ENCODE peak calls at places on chromosome 7, in five cellular contexts. One of them, this sample, is unnamed.

GRCh38 chr7:143372070-143372469 is 9.1 kb upstream of the ZYX start:
- DNase-seq in foreskin fibroblast: no peak
- DNase-seq in thoracic aorta: no peak
- DNase-seq in A549: no peak
- DNase-seq in DND-41: peak
- DNase-seq in this sample: no peak

GRCh38 chr7:124940306-124940705 is 10.7 kb upstream of the POT1 start:
- DNase-seq in foreskin fibroblast: no peak
- DNase-seq in thoracic aorta: no peak
- DNase-seq in DND-41: no peak
- DNase-seq in A549: no peak
- DNase-seq in this sample: no peak

GRCh38 chr7:4682621-4683042 is 537 bp downstream of the FOXK1 start:
- DNase-seq in foreskin fibroblast: peak
- DNase-seq in DND-41: peak
- DNase-seq in A549: no peak
- DNase-seq in thoracic aorta: no peak
- DNase-seq in this sample: no peak

GRCh38 chr7:55477781-55478374 is 94.4 kb downstream of the VOPP1 start:
- DNase-seq in A549: no peak
- DNase-seq in foreskin fibroblast: peak
- DNase-seq in thoracic aorta: no peak
- DNase-seq in DND-41: no peak
- DNase-seq in this sample: peak

GRCh38 chr7:132065973-132066611 is 509.7 kb upstream of the PODXL start:
- DNase-seq in A549: peak
- DNase-seq in foreskin fibroblast: peak
- DNase-seq in thoracic aorta: no peak
- DNase-seq in DND-41: no peak
- DNase-seq in this sample: no peak

GRCh38 chr7:151231080-151231479 is 1.2 kb upstream of the CHPF2 start:
- DNase-seq in DND-41: no peak
- DNase-seq in foreskin fibroblast: no peak
- DNase-seq in A549: no peak
- DNase-seq in thoracic aorta: no peak
- DNase-seq in this sample: no peak

GRCh38 chr7:97006146-97006950 is 995 bp downstream of the DLX6 start:
- DNase-seq in foreskin fibroblast: peak
- DNase-seq in A549: peak
- DNase-seq in DND-41: no peak
- DNase-seq in thoracic aorta: no peak
- DNase-seq in this sample: no peak

GRCh38 chr7:105336009-105336408 is 52.7 kb downstream of the SRPK2 start:
- DNase-seq in foreskin fibroblast: no peak
- DNase-seq in thoracic aorta: no peak
- DNase-seq in A549: no peak
- DNase-seq in DND-41: no peak
- DNase-seq in this sample: no peak

DNA sequence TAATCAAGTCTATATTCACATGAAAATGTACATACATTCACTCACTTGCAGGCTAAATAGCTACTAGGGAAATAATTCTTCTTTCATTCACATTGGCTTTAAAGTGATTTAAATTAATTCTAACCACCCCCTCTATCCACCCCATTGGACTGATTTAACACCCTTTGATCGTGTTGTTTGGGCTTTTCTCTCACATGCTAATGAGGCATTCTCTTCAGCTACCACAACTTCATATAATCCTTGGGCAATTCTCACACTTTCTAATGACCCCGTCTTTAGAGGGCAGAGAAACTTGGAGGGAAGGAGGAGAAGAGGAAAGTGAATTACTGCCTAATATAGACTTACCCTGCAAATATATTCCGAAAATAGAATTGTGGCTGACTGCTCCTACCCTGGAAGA is 24.6 kb downstream of the GRM3 start:
- DNase-seq in DND-41: no peak
- DNase-seq in A549: no peak
- DNase-seq in thoracic aorta: no peak
- DNase-seq in foreskin fibroblast: no peak
- DNase-seq in this sample: no peak
- H3K4me3 ChIP-seq in DND-41: no peak
- H3K4me3 ChIP-seq in A549: no peak
- H3K4me3 ChIP-seq in thoracic aorta: no peak
- H3K4me3 ChIP-seq in foreskin fibroblast: no peak
- H3K4me3 ChIP-seq in this sample: no peak

DNA sequence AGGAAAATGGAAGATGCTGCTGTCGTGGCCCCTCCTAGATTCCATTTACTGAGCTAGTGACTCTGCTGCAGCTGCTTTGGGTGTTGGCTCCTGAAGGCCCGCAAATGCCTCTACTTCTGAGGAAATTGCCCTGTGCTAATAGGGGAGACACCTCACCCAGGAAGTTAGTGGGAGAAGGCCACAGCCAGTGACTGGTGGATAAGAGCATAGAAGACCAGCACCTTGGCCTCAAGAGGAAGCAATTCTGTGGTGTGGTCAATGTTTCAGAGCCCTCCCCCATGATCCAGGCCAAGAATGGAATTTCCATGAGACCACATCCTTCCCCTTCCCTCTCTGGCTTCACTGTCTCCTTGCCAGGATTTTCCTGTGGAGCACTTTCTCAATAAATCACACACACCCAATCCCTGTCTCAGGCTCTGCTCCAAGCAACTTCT is 25.0 kb upstream of the FZD1 start:
- DNase-seq in foreskin fibroblast: peak
- DNase-seq in A549: no peak
- DNase-seq in DND-41: no peak
- DNase-seq in thoracic aorta: no peak
- DNase-seq in this sample: peak
- H3K4me3 ChIP-seq in foreskin fibroblast: no peak
- H3K4me3 ChIP-seq in A549: no peak
- H3K4me3 ChIP-seq in DND-41: no peak
- H3K4me3 ChIP-seq in thoracic aorta: no peak
- H3K4me3 ChIP-seq in this sample: no peak

GRCh38 chr7:121503730-121504129 is 107.6 kb upstream of the FAM3C start:
- DNase-seq in foreskin fibroblast: no peak
- DNase-seq in A549: no peak
- DNase-seq in thoracic aorta: no peak
- DNase-seq in DND-41: no peak
- DNase-seq in this sample: no peak

GRCh38 chr7:121505540-121506182 is 109.6 kb upstream of the FAM3C start:
- DNase-seq in A549: no peak
- DNase-seq in DND-41: no peak
- DNase-seq in foreskin fibroblast: no peak
- DNase-seq in thoracic aorta: no peak
- DNase-seq in this sample: no peak

GRCh38 chr7:121503039-121503438 is 106.9 kb upstream of the FAM3C start:
- DNase-seq in DND-41: no peak
- DNase-seq in thoracic aorta: no peak
- DNase-seq in A549: no peak
- DNase-seq in foreskin fibroblast: no peak
- DNase-seq in this sample: no peak

GRCh38 chr7:121504478-121504877 is 108.4 kb upstream of the FAM3C start:
- DNase-seq in foreskin fibroblast: peak
- DNase-seq in DND-41: no peak
- DNase-seq in thoracic aorta: no peak
- DNase-seq in A549: peak
- DNase-seq in this sample: peak

GRCh38 chr7:121505021-121505420 is 108.9 kb upstream of the FAM3C start:
- DNase-seq in foreskin fibroblast: peak
- DNase-seq in A549: no peak
- DNase-seq in DND-41: no peak
- DNase-seq in thoracic aorta: no peak
- DNase-seq in this sample: no peak
- H3K4me3 ChIP-seq in foreskin fibroblast: no peak
- H3K4me3 ChIP-seq in A549: no peak
- H3K4me3 ChIP-seq in DND-41: no peak
- H3K4me3 ChIP-seq in thoracic aorta: no peak
- H3K4me3 ChIP-seq in this sample: no peak

GRCh38 chr7:14837216-14837615 is 65.3 kb downstream of the DGKB start:
- DNase-seq in thoracic aorta: no peak
- DNase-seq in foreskin fibroblast: peak
- DNase-seq in DND-41: no peak
- DNase-seq in A549: no peak
- DNase-seq in this sample: no peak
- H3K4me3 ChIP-seq in thoracic aorta: no peak
- H3K4me3 ChIP-seq in foreskin fibroblast: no peak
- H3K4me3 ChIP-seq in DND-41: no peak
- H3K4me3 ChIP-seq in A549: no peak
- H3K4me3 ChIP-seq in this sample: no peak

GRCh38 chr7:28908775-28909174 is 49.4 kb downstream of the TRIL start:
- DNase-seq in DND-41: no peak
- DNase-seq in thoracic aorta: no peak
- DNase-seq in foreskin fibroblast: no peak
- DNase-seq in A549: no peak
- DNase-seq in this sample: no peak

GRCh38 chr7:28904539-28905143 is 53.5 kb downstream of the TRIL start:
- DNase-seq in foreskin fibroblast: peak
- DNase-seq in DND-41: no peak
- DNase-seq in A549: no peak
- DNase-seq in thoracic aorta: no peak
- DNase-seq in this sample: no peak

GRCh38 chr7:28900311-28900710 is 57.8 kb downstream of the TRIL start:
- DNase-seq in thoracic aorta: no peak
- DNase-seq in A549: no peak
- DNase-seq in DND-41: no peak
- DNase-seq in foreskin fibroblast: no peak
- DNase-seq in this sample: peak

DNA sequence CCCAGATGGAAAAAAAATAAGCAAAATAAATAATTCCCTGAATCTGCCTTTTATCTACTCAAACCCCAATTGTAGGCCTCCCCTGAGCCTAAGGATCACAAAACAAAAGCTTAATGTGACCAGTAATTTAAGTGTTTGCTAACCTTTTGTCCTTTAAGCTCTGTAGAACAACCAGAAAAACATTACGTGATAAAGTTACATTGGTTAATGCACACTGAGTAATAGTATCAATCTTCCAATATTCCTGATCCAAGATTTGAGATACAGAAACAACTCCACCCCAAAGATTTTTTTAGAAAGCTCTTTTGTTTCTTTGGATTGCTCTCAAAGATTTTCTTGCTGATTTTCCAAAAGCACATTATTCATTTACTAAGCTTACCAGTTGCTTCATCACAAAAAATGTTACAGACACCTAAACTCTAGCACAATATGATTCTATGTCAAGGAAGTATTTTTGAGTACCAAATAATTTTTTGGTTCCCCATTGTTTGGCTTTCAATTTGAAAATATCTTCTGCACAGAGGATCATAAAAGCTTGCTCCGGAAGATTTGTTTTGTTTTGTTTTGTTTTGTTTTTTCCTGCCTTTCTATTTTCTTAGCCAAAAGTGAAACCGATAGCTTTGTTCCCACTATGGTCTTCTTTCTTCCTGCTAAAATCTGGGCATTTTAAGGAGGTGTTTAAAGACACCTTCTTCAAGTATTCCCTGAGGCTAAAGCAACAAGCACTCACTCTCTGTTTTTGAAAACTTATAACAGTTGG is 54.2 kb downstream of the TRIL start:
- DNase-seq in foreskin fibroblast: no peak
- DNase-seq in A549: no peak
- DNase-seq in DND-41: no peak
- DNase-seq in thoracic aorta: no peak
- DNase-seq in this sample: no peak
- H3K4me3 ChIP-seq in foreskin fibroblast: peak
- H3K4me3 ChIP-seq in A549: no peak
- H3K4me3 ChIP-seq in DND-41: no peak
- H3K4me3 ChIP-seq in thoracic aorta: peak
- H3K4me3 ChIP-seq in this sample: peak

GRCh38 chr7:102273749-102274712 is 12.6 kb upstream of the SH2B2 start:
- DNase-seq in DND-41: no peak
- DNase-seq in foreskin fibroblast: no peak
- DNase-seq in A549: peak
- DNase-seq in thoracic aorta: no peak
- DNase-seq in this sample: no peak
- H3K4me3 ChIP-seq in DND-41: no peak
- H3K4me3 ChIP-seq in foreskin fibroblast: no peak
- H3K4me3 ChIP-seq in A549: peak
- H3K4me3 ChIP-seq in thoracic aorta: no peak
- H3K4me3 ChIP-seq in this sample: no peak

GRCh38 chr7:2494191-2495130 is 18.3 kb upstream of the GRIFIN start:
- DNase-seq in thoracic aorta: no peak
- DNase-seq in foreskin fibroblast: no peak
- DNase-seq in DND-41: no peak
- DNase-seq in A549: no peak
- DNase-seq in this sample: no peak
- H3K4me3 ChIP-seq in thoracic aorta: no peak
- H3K4me3 ChIP-seq in foreskin fibroblast: no peak
- H3K4me3 ChIP-seq in DND-41: no peak
- H3K4me3 ChIP-seq in A549: no peak
- H3K4me3 ChIP-seq in this sample: no peak

DNA sequence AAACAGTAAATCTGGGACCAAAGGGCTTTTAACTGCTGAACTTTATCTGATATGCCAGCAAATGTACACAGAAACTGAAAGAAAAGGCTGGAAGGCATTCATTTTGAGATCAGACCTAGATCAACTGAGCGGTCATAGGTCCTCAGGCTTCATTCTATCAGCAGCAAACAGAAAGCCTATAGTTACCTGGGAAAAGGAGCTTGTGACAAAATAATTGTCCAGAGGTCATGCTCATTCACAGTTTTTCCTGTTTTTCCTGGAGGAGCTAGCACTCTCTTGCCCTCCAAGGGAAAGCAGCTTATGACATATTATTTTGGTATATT is 320.2 kb downstream of the AHR start:
- DNase-seq in A549: no peak
- DNase-seq in foreskin fibroblast: no peak
- DNase-seq in DND-41: no peak
- DNase-seq in thoracic aorta: no peak
- DNase-seq in this sample: no peak
- H3K4me3 ChIP-seq in A549: no peak
- H3K4me3 ChIP-seq in foreskin fibroblast: no peak
- H3K4me3 ChIP-seq in DND-41: no peak
- H3K4me3 ChIP-seq in thoracic aorta: no peak
- H3K4me3 ChIP-seq in this sample: no peak

GRCh38 chr7:138125119-138125518 is 48.9 kb downstream of the AKR1D1 start:
- DNase-seq in A549: no peak
- DNase-seq in DND-41: no peak
- DNase-seq in thoracic aorta: no peak
- DNase-seq in foreskin fibroblast: no peak
- DNase-seq in this sample: no peak
- H3K4me3 ChIP-seq in A549: no peak
- H3K4me3 ChIP-seq in DND-41: no peak
- H3K4me3 ChIP-seq in thoracic aorta: no peak
- H3K4me3 ChIP-seq in foreskin fibroblast: no peak
- H3K4me3 ChIP-seq in this sample: no peak

This sample was measured in skeletal muscle cell.